ENCODE peak calls at places on chromosomes 7 and 10, in seven cellular contexts. H is NCI-H1105 treated with DMSO at 0.1 percent for 48 hours; N is activated naive CD4-positive, alpha-beta T cell treated with anti-CD3 and anti-CD28 coated beads, Interleukin-2, amount 50 U/mL, for 16 hours; W is activated T-cell treated with anti-CD3 and anti-CD28 coated beads, Interleukin-2, amount 50 U/mL, for 72 hours; F is EL; E is activated naive CD8-positive, alpha-beta T cell treated with anti-CD3 and anti-CD28 coated beads for 36 hours; X is stimulated activated CD4-positive, alpha-beta T cell treated with anti-CD3 and anti-CD28 coated beads, TNF-alpha, amount 100 ng/mL, for 4 hours. I is an unnamed sample.

GRCh38 chr7:14639801-14640200 is 262.8 kb downstream of the DGKB start:
- DNase-seq in H (peak; percentile 31), N (no peak), W (no peak), F (no peak), E (no peak), X (no peak), I (no peak)

GRCh38 chr10:93548376-93549071 is 17.9 kb upstream of the FFAR4 start:
- DNase-seq in H (no peak), N (no peak), W (no peak), F (peak; percentile 71), E (no peak), X (no peak), I (no peak)

GRCh38 chr10:33126118-33126517 is 168.1 kb upstream of the ITGB1 start:
- DNase-seq in H (no peak), N (no peak), W (no peak), F (peak; percentile 41), E (no peak), X (no peak), I (peak; percentile 58)

GRCh38 chr10:117318909-117319308 is 56.3 kb downstream of the PDZD8 start:
- DNase-seq in H (no peak), N (no peak), W (no peak), F (no peak), E (no peak), X (no peak), I (no peak)

GRCh38 chr10:119396008-119396708 is 146.4 kb downstream of the RGS10 start:
- DNase-seq in H (no peak), N (no peak), W (no peak), F (no peak), E (no peak), X (no peak), I (no peak)

GRCh38 chr7:63925262-63925625 is 73.4 kb upstream of the ZNF722 start:
- DNase-seq in H (no peak), N (peak; percentile 18), W (no peak), F (no peak), E (no peak), X (no peak), I (peak; percentile 3)

GRCh38 chr10:285216-285967 is 150.1 kb downstream of the ZMYND11 start:
- DNase-seq in H (peak; percentile 8), N (no peak), W (no peak), F (no peak), E (no peak), X (no peak), I (peak; percentile 3)

GRCh38 chr7:305410-306151 is 15.6 kb downstream of the FOXL3 start:
- DNase-seq in H (no peak), N (no peak), W (no peak), F (no peak), E (no peak), X (no peak), I (no peak)

GRCh38 chr10:74932648-74933047 is 106.2 kb downstream of the KAT6B start:
- DNase-seq in H (peak; percentile 75), N (no peak), W (no peak), F (no peak), E (no peak), X (no peak), I (no peak)

GRCh38 chr10:97542169-97543024 is 30.2 kb upstream of the ANKRD2 start:
- DNase-seq in H (no peak), N (peak; percentile 41), W (peak; percentile 41), F (peak; percentile 92), E (peak; percentile 52), X (peak; percentile 21), I (peak; percentile 63)

GRCh38 chr10:5776150-5776880 is 36.9 kb downstream of the GDI2 start:
- DNase-seq in H (no peak), N (no peak), W (no peak), F (no peak), E (no peak), X (no peak), I (no peak)

GRCh38 chr7:130927062-130927461 is 193.1 kb upstream of the KLF14 start:
- DNase-seq in H (no peak), N (no peak), W (no peak), F (no peak), E (no peak), X (no peak), I (peak; percentile 33)

GRCh38 chr7:151083071-151083823 is at the start of gene TMUB1:
- DNase-seq in H (peak; percentile 74), N (peak; percentile 85), W (peak; percentile 89), F (peak; percentile 64), E (peak; percentile 87), X (peak; percentile 76), I (peak; percentile 90)

GRCh38 chr10:101684782-101685181 is 10.2 kb downstream of the FBXW4 start:
- DNase-seq in H (no peak), N (no peak), W (no peak), F (no peak), E (no peak), X (no peak), I (no peak)

GRCh38 chr10:35633006-35633980 is 8.8 kb downstream of the FZD8 start:
- DNase-seq in H (no peak), N (no peak), W (no peak), F (no peak), E (no peak), X (no peak), I (no peak)

GRCh38 chr7:143884276-143884977 is 17.5 kb downstream of the TCAF1 start:
- DNase-seq in H (no peak), N (no peak), W (no peak), F (no peak), E (no peak), X (no peak), I (no peak)

GRCh38 chr7:148747274-148747673 is 48.6 kb downstream of the CUL1 start:
- DNase-seq in H (peak; percentile 59), N (no peak), W (no peak), F (no peak), E (no peak), X (no peak), I (no peak)

GRCh38 chr10:18195060-18195799 is 55.0 kb downstream of the CACNB2 start:
- DNase-seq in H (no peak), N (no peak), W (no peak), F (peak; percentile 62), E (no peak), X (no peak), I (no peak)

GRCh38 chr7:80584778-80585177 is 53.7 kb upstream of the CD36 start:
- DNase-seq in H (no peak), N (no peak), W (no peak), F (peak; percentile 9), E (no peak), X (no peak), I (no peak)

GRCh38 chr7:106488465-106488864 is 172.5 kb downstream of the CCDC71L start:
- DNase-seq in H (no peak), N (no peak), W (no peak), F (no peak), E (no peak), X (no peak), I (no peak)

GRCh38 chr10:35890061-35890969 is 248.2 kb upstream of the FZD8 start:
- DNase-seq in H (no peak), N (no peak), W (no peak), F (no peak), E (no peak), X (no peak), I (no peak)

GRCh38 chr10:2094171-2094570 is 356.8 kb upstream of the ADARB2 start:
- DNase-seq in H (no peak), N (no peak), W (no peak), F (no peak), E (no peak), X (no peak), I (no peak)

GRCh38 chr10:78478919-78479318 is 445.3 kb downstream of the RPS24 start:
- DNase-seq in H (no peak), N (no peak), W (no peak), F (no peak), E (no peak), X (no peak), I (no peak)

GRCh38 chr10:89556590-89556989 is 21.2 kb upstream of the SLC16A12 start:
- DNase-seq in H (no peak), N (no peak), W (no peak), F (peak; percentile 28), E (no peak), X (no peak), I (no peak)

GRCh38 chr10:20767028-20767427 is 130.1 kb downstream of the NEBL start:
- DNase-seq in H (no peak), N (no peak), W (no peak), F (no peak), E (no peak), X (no peak), I (no peak)

GRCh38 chr10:133196936-133197758 is 32.9 kb upstream of the UTF1 start:
- DNase-seq in H (no peak), N (no peak), W (no peak), F (no peak), E (no peak), X (no peak), I (no peak)